ENCODE peak calls at places on chromosome 18, in ten cellular contexts. D is A549, K is kidney epithelial cell, J is stomach, Q is astrocyte of the cerebellum, B is left ventricle myocardium inferior, A is BE2C, E is HFF-Myc, U is spleen, W is tibial nerve. L is an unnamed sample.

GRCh38 chr18:58222439-58223125 is 178.6 kb downstream of the NEDD4L start:
- DNase-seq in D (no peak), K (no peak), J (no peak), Q (no peak), B (no peak), A (no peak), E (no peak), U (no peak), W (no peak), L (peak)

GRCh38 chr18:58862851-58863538 is 1.7 kb upstream of the ZNF532 start:
- DNase-seq in D (peak), K (no peak), J (peak), Q (no peak), B (peak), A (peak), E (no peak), U (peak), W (no peak), L (peak)

GRCh38 chr18:52617931-52618330 is 277.9 kb downstream of the DCC start:
- DNase-seq in D (no peak), K (no peak), J (no peak), Q (no peak), B (no peak), A (no peak), E (no peak), U (no peak), W (no peak), L (no peak)

GRCh38 chr18:37442477-37442876 is 123.1 kb downstream of the CELF4 start:
- DNase-seq in D (no peak), K (no peak), J (no peak), Q (no peak), B (no peak), A (no peak), E (no peak), U (no peak), W (no peak), L (no peak)

GRCh38 chr18:59501876-59502221 is 142.8 kb upstream of the LMAN1 start:
- DNase-seq in D (no peak), K (no peak), J (no peak), Q (no peak), B (no peak), A (no peak), E (no peak), U (no peak), W (no peak), L (peak)

GRCh38 chr18:25832008-25832604 is 258.3 kb downstream of the SS18 start:
- DNase-seq in D (peak), K (no peak), J (peak), Q (peak), B (peak), A (peak), E (peak), U (no peak), W (peak), L (peak)

GRCh38 chr18:46433121-46433826 is 223.7 kb downstream of the LOXHD1 start:
- DNase-seq in D (no peak), K (no peak), J (no peak), Q (no peak), B (no peak), A (no peak), E (no peak), U (no peak), W (no peak), L (no peak)

GRCh38 chr18:25053484-25053883 is 298.5 kb downstream of the ZNF521 start:
- DNase-seq in D (no peak), K (no peak), J (no peak), Q (no peak), B (no peak), A (no peak), E (no peak), U (no peak), W (no peak), L (no peak)

GRCh38 chr18:50748243-50749229 is 71.3 kb downstream of the MRO start:
- DNase-seq in D (no peak), K (no peak), J (no peak), Q (no peak), B (no peak), A (no peak), E (no peak), U (no peak), W (no peak), L (no peak)

GRCh38 chr18:76494181-76494540 is 881 bp downstream of the ZNF516 start:
- DNase-seq in D (no peak), K (no peak), J (no peak), Q (no peak), B (no peak), A (peak), E (no peak), U (peak), W (peak), L (peak)

GRCh38 chr18:9897129-9897528 is 11.4 kb downstream of the TXNDC2 start:
- DNase-seq in D (no peak), K (no peak), J (no peak), Q (no peak), B (no peak), A (no peak), E (no peak), U (no peak), W (no peak), L (no peak)

GRCh38 chr18:50805732-50806131 is 14.1 kb downstream of the MRO start:
- DNase-seq in D (no peak), K (no peak), J (no peak), Q (no peak), B (no peak), A (no peak), E (no peak), U (no peak), W (no peak), L (peak)

GRCh38 chr18:67408240-67408639 is 108.3 kb downstream of the DSEL start:
- DNase-seq in D (no peak), K (no peak), J (no peak), Q (no peak), B (no peak), A (no peak), E (no peak), U (no peak), W (no peak), L (no peak)

GRCh38 chr18:70046207-70046606 is 98.5 kb upstream of the CD226 start:
- DNase-seq in D (no peak), K (no peak), J (no peak), Q (peak), B (no peak), A (no peak), E (no peak), U (no peak), W (no peak), L (peak)

GRCh38 chr18:58476521-58477210 is 152.2 kb downstream of the ALPK2 start:
- DNase-seq in D (no peak), K (no peak), J (no peak), Q (no peak), B (no peak), A (no peak), E (no peak), U (no peak), W (no peak), L (peak)

GRCh38 chr18:73979742-73980141 is 167.9 kb downstream of the FBXO15 start:
- DNase-seq in D (no peak), K (no peak), J (no peak), Q (peak), B (no peak), A (no peak), E (no peak), U (no peak), W (no peak), L (peak)

GRCh38 chr18:59308201-59309014 is 10.0 kb downstream of the CPLX4 start:
- DNase-seq in D (peak), K (no peak), J (peak), Q (peak), B (peak), A (peak), E (peak), U (peak), W (peak), L (peak)

GRCh38 chr18:37429768-37430167 is 135.8 kb downstream of the CELF4 start:
- DNase-seq in D (peak), K (no peak), J (no peak), Q (no peak), B (no peak), A (no peak), E (no peak), U (no peak), W (no peak), L (no peak)

GRCh38 chr18:37299471-37300304 is 265.9 kb downstream of the CELF4 start:
- DNase-seq in D (peak), K (peak), J (peak), Q (peak), B (peak), A (peak), E (peak), U (no peak), W (peak), L (peak)

GRCh38 chr18:63102941-63103744 is 216.4 kb downstream of the BCL2 start:
- DNase-seq in D (no peak), K (no peak), J (no peak), Q (no peak), B (no peak), A (no peak), E (no peak), U (no peak), W (no peak), L (no peak)

DNA sequence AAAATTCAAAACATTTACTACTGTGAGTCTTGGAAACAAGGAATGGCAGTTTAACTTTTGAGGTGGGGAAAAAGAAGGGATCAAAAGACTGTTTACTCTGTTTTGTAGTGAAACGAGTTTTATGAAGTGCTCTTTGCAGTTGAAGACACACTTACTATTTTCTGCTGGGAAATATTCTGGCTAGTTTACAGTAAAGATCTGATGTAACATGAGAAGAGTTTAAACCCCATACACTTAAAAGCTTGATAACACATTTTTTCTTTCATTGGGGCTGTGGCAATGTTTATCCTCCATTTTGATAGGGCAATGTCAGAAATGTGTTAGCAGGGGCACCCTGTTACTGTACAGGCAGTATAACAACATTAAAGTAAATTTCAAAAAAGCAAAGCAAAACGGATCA is 124.9 kb upstream of the SMAD7 start:
- DNase-seq in D (no peak), K (no peak), J (no peak), Q (no peak), B (no peak), A (no peak), E (no peak), U (no peak), W (no peak), L (no peak)
- H3K4me3 ChIP-seq in D (no peak), K (no peak), J (no peak), Q (no peak), B (no peak), A (no peak), E (no peak), U (no peak), W (no peak), L (no peak)

DNA sequence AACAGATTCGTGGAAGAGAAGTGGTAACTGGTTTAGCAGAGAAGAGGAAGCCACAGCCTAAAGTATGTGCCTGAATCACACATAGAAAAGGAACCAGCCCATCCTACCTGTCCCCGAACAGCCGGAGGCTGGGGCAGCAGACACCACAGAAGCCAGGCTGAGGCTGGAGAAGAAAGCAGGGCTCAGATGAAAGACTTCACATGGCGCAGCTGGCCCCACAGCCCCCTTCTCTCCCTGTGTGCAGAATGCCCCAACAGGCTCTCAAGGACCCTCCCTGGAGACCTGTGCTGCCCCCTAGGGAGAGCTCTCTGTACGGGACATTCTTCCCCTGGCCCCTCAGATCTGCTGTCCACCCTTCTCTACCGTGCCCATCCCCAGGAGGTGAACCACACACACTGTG is 83.5 kb upstream of the RAB12 start:
- DNase-seq in D (no peak), K (no peak), J (no peak), Q (no peak), B (no peak), A (peak), E (no peak), U (no peak), W (no peak), L (no peak)
- TF ChIP-seq CTCF in D (peak), K (peak), J (no peak), Q (no peak), B (no peak), A (peak), E (peak), U (no peak), W (no peak), L (no peak)

DNA sequence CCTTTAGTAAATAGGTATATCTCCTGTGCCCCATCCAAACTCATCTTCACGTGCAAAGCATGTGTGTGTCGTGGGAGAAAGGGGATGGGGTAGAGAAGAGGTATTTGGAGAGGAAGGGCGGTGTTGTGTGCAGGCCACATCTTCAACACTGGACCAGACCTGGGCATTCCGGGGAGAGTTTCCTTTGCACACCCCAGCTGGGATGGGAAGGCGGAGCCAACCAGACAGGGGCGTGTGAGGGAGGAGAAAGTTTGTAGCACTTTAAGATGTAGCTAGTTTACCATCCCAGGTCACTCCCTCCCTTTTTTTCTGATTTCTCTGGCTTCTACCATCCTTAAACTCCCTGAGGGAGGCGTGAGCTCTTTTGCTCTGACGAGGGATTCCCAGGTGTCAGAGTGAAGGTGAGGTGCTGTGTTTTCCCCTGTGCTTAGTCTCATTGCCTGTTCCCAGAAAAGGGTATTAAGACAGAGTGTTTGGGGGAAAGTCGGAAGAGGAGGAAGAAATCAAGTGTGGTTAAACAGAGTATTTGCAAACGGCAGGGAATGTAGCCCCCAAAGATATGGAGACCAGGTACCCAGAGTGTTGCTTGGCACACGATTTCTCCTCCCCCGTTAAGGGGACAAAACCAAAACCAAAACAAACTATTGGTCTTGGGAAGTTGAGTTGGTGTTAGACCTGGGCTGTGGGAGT is 1.6 kb downstream of the SETBP1 start:
- DNase-seq in D (no peak), K (no peak), J (no peak), Q (no peak), B (peak), A (no peak), E (no peak), U (no peak), W (peak), L (peak)
- H3K4me3 ChIP-seq in D (no peak), K (peak), J (peak), Q (peak), B (peak), A (no peak), E (no peak), U (peak), W (peak), L (no peak)

DNA sequence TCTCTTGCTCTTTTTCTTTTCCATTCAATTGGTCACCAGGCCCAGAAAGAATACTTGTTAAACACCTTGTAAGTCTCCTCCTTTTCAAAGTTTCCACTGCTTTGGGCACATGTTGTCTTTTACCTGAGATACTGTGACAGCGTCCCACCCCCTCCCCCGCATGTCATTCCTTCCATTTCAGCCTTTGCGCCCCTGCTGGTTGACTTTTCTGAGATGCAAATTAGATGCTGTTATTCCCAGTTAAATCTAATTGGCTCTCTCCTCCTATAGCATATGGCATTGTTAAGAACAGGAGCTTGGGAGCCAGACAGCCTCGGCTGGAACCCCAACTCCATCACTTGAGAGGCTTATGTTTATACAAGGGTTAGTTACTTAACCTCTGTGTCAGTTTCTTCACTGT is 80.3 kb upstream of the GAREM1 start:
- DNase-seq in D (no peak), K (no peak), J (no peak), Q (no peak), B (no peak), A (no peak), E (no peak), U (no peak), W (no peak), L (peak)
- TF ChIP-seq CTCF in D (no peak), K (peak), J (no peak), Q (peak), B (no peak), A (no peak), E (no peak), U (no peak), W (no peak), L (peak)

DNA sequence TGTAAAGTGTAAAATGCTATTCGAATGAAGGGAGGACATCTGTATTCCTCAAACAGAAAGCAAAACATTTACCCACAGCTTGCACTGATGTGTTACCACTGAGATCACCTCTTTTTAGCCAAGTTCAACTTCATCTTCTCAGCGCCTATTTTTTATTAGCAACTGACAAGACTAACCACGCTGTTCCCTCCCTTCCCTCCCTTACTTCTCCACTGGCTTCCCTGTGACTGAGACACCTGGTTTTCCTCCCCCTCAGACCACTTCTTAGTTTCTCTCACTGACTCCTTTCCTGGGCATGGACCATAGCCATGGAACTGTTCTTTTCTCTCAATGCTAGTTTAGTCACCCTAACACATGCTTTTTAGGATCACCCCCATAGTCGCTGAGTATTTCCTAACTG is 3.3 kb downstream of the L3MBTL4 start:
- DNase-seq in D (no peak), K (no peak), J (no peak), Q (no peak), B (no peak), A (no peak), E (no peak), U (no peak), W (no peak), L (no peak)
- H3K4me3 ChIP-seq in D (no peak), K (no peak), J (no peak), Q (no peak), B (no peak), A (no peak), E (no peak), U (no peak), W (no peak), L (no peak)

DNA sequence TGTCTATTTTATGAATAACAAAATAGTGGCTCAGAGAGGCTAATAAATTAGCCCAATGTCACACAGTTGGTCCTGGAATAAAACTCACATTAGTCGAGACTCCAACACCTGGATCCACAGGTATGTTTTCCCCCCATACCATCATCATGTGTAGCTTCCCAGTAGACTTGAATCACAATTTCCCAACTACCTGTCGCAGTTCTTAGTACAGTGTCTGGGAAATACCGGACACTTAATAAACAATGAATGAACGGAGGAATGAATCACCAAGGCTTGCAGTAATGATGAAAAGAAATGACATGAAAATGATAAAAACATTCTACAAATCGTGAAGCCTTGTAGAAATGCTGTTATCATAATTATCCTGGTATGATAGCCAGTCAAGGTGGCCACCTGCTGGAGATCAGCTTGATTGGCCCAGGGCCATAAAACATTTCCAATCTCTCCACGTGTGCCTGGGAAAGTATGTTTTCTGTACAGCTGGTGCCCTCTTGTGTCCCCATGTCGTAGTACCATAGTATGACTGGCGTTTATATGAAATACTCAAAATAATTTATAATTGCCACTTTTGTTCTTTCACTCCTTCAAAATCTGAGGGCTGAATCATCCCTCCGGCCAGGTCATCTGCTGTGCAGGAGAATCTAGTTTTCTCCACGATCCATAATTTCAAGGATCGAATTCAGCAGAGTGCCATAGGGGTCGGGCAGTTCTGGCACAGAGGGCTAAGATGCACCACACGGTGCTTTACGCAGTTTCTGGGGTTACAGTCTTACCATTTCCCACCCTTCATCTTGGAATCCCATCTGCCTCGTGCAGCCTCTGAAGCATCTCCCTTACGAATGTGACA is 95.4 kb downstream of the LAMA1 start:
- DNase-seq in D (peak), K (peak), J (peak), Q (peak), B (no peak), A (peak), E (peak), U (no peak), W (no peak), L (peak)
- TF ChIP-seq CTCF in D (peak), K (peak), J (peak), Q (peak), B (peak), A (peak), E (peak), U (no peak), W (no peak), L (peak)

DNA sequence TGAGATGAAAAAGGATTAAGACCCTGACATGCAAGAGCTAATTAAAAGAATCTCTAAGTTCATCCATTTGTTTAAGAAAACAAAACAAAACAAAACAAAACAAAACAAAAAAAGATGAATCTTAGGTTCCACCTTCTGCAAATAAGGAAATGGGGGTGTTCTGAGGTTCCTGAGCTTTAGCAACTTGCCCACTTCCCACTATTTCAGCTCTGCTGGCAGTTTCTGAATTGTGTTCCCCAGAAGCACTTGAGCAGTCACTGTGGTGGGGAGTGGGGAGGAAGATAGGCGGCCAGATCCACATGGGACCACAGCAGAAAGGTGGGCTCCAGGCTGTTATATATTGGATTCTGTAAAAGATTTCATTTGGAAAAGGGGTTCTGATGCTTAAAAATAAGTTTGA is 20.3 kb downstream of the INO80C start:
- DNase-seq in D (no peak), K (no peak), J (no peak), Q (no peak), B (no peak), A (no peak), E (no peak), U (no peak), W (no peak), L (no peak)
- H3K4me3 ChIP-seq in D (peak), K (peak), J (no peak), Q (no peak), B (no peak), A (no peak), E (no peak), U (no peak), W (no peak), L (peak)

DNA sequence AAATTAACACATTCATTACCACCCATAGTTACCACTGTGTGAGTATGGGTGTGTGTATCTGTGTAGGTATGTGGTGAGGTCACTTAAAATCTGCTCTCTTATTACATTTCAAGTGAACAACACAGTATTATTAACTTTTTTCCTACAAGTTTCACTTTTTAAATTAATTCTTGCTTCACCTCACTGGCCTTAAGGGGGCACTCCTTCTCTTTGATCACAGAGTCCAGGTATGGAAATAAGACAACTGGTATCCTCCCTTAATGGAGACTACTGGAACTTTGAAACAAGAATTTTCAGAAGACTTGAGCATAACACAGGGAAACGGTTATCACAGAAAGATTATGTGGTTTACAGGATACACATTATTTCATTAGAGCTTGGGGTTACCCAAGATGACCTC is 255.8 kb downstream of the ASXL3 start:
- DNase-seq in D (no peak), K (no peak), J (no peak), Q (no peak), B (no peak), A (no peak), E (no peak), U (no peak), W (no peak), L (no peak)
- TF ChIP-seq CTCF in D (no peak), K (peak), J (no peak), Q (no peak), B (no peak), A (peak), E (no peak), U (no peak), W (no peak), L (no peak)